ENCODE peak calls at places on chromosomes 3 and 15, in five cellular contexts. Y is neural progenitor cell, X is cardiac muscle cell, O is left cardiac atrium, W is amniotic stem cell. I is an unnamed sample.

GRCh38 chr15:41278319-41278718 is 47.3 kb downstream of the CHP1 start:
- DNase-seq in O (no peak), Y (no peak), W (no peak), X (no peak), I (no peak)

GRCh38 chr15:53978248-53978906 is at the start of gene UNC13C:
- DNase-seq in O (peak), Y (peak), W (no peak), X (peak), I (no peak)

GRCh38 chr15:56821721-56822425 is 88.6 kb upstream of the ZNF280D start:
- DNase-seq in W (peak), O (peak), Y (peak), X (peak), I (peak)

GRCh38 chr3:46406786-46407611 is at the start of the genes CCR5AS and CCRL2:
- DNase-seq in Y (no peak), O (peak), X (peak), W (no peak), I (peak)

GRCh38 chr15:99029358-99029871 is 21.8 kb upstream of the PGPEP1L start:
- DNase-seq in W (no peak), X (no peak), Y (no peak), O (no peak), I (no peak)

GRCh38 chr15:44537728-44538240 is 837 bp downstream of the EIF3J start:
- DNase-seq in O (no peak), Y (no peak), W (no peak), X (no peak), I (no peak)

GRCh38 chr3:10846657-10846975 is 30.6 kb downstream of the SLC6A11 start:
- DNase-seq in O (no peak), X (no peak), W (no peak), Y (no peak), I (no peak)

GRCh38 chr3:17491601-17492000 is 250.8 kb downstream of the TBC1D5 start:
- DNase-seq in O (no peak), W (no peak), Y (no peak), X (no peak), I (no peak)

GRCh38 chr3:125480656-125481374 is 39.2 kb downstream of the SNX4 start:
- DNase-seq in X (no peak), O (no peak), W (peak), Y (no peak), I (no peak)

GRCh38 chr3:126083138-126083445 is 832 bp downstream of the SLC41A3 start:
- DNase-seq in O (no peak), Y (no peak), X (no peak), W (no peak), I (no peak)

GRCh38 chr15:39434751-39435238 is 146.1 kb upstream of the THBS1 start:
- DNase-seq in X (no peak), Y (no peak), O (no peak), W (no peak), I (no peak)

GRCh38 chr15:69045810-69046209 is 31.3 kb downstream of the NOX5 start:
- DNase-seq in Y (peak), X (peak), O (no peak), W (no peak), I (no peak)

GRCh38 chr3:129606522-129607390 is at the start of gene PLXND1:
- DNase-seq in X (peak), O (peak), Y (peak), W (no peak), I (peak)

GRCh38 chr15:70470556-70471191 is 292.7 kb downstream of the UACA start:
- DNase-seq in X (no peak), Y (no peak), O (no peak), W (no peak), I (no peak)

GRCh38 chr3:196431193-196432136 is 762 bp downstream of the UBXN7 start:
- DNase-seq in O (peak), W (peak), X (peak), Y (peak), I (peak)

GRCh38 chr3:15045667-15046066 is 19.4 kb downstream of the MRPS25 start:
- DNase-seq in Y (no peak), W (no peak), X (no peak), O (no peak), I (no peak)

GRCh38 chr15:73196113-73196512 is 143.8 kb downstream of the NEO1 start:
- DNase-seq in X (no peak), Y (no peak), O (no peak), W (no peak), I (no peak)

GRCh38 chr3:109803274-109803673 is 465.9 kb upstream of the DPPA4 start:
- DNase-seq in O (no peak), X (peak), Y (peak), W (no peak), I (no peak)

GRCh38 chr3:39506863-39507262 is 39.4 kb downstream of the MOBP start:
- DNase-seq in Y (no peak), O (no peak), X (no peak), W (no peak), I (no peak)

GRCh38 chr3:50274371-50275104 is 4.3 kb upstream of the LSMEM2 start:
- DNase-seq in Y (peak), O (peak), X (peak), W (peak), I (peak)

GRCh38 chr3:45528429-45528828 is 66.1 kb upstream of the LIMD1 start:
- DNase-seq in O (no peak), W (no peak), X (no peak), Y (no peak), I (no peak)

GRCh38 chr3:101266566-101266965 is 53.8 kb downstream of the IMPG2 start:
- DNase-seq in O (no peak), Y (no peak), W (no peak), X (no peak), I (no peak)

GRCh38 chr15:59360896-59361295 is 11.8 kb downstream of the MYO1E start:
- DNase-seq in O (no peak), W (no peak), X (no peak), Y (no peak), I (no peak)

GRCh38 chr3:170414202-170414663 is 4.4 kb upstream of the CLDN11 start:
- DNase-seq in Y (peak), O (no peak), X (peak), W (peak), I (peak)

GRCh38 chr15:49982586-49982985 is 136.4 kb downstream of the ATP8B4 start:
- DNase-seq in Y (no peak), W (no peak), X (no peak), O (no peak), I (no peak)

GRCh38 chr15:95162967-95163531 is 931.7 kb downstream of the MCTP2 start:
- DNase-seq in W (peak), Y (no peak), O (no peak), X (no peak), I (no peak)

GRCh38 chr3:20096135-20096685 is 56.0 kb downstream of the KAT2B start:
- DNase-seq in O (no peak), Y (no peak), X (no peak), W (no peak), I (no peak)

GRCh38 chr3:37660782-37661181 is 200.9 kb upstream of the CTDSPL start:
- DNase-seq in X (no peak), W (no peak), O (no peak), Y (no peak), I (no peak)

GRCh38 chr3:72186485-72186864 is 401.5 kb upstream of the PROK2 start:
- DNase-seq in W (peak), Y (no peak), O (no peak), X (no peak), I (no peak)

GRCh38 chr3:112773864-112774263 is 72.8 kb downstream of the CD200R1L start:
- DNase-seq in O (no peak), W (no peak), Y (no peak), X (no peak), I (no peak)

GRCh38 chr15:23372284-23372683 is 17.7 kb downstream of the GOLGA8S start:
- DNase-seq in Y (no peak), X (no peak), O (peak), W (no peak), I (no peak)